ENCODE peak calls at places on chromosomes 11 and 22, in eight cellular contexts. M is GM18507; J is chondrocyte; R is activated CD8-positive, alpha-beta memory T cell treated with anti-CD3 and anti-CD28 coated beads, Interleukin-2, amount 50 U/mL, for 4 hours; H is keratinocyte; U is HTR-8/SVneo; A is stimulated activated CD8-positive, alpha-beta memory T cell treated with anti-CD3 and anti-CD28 coated beads, Interleukin-4, amount 100 ng/mL, for 48 hours; E is hepatic stellate cell. L is an unnamed sample.

GRCh38 chr11:12770966-12771597 is 96.9 kb downstream of the TEAD1 start:
- DNase-seq in R (no peak), M (no peak), U (no peak), H (peak), A (no peak), J (no peak), E (no peak), L (no peak)

GRCh38 chr11:12735262-12735661 is 61.0 kb downstream of the TEAD1 start:
- DNase-seq in R (no peak), A (no peak), H (no peak), E (no peak), U (no peak), M (no peak), J (no peak), L (peak)

GRCh38 chr22:19843857-19844422 is 10.7 kb downstream of the GNB1L start:
- DNase-seq in H (no peak), E (no peak), U (no peak), J (no peak), R (no peak), M (no peak), A (no peak), L (no peak)

GRCh38 chr22:42962295-42963230 is 52.4 kb downstream of the PACSIN2 start:
- DNase-seq in R (no peak), J (no peak), M (no peak), H (no peak), A (no peak), U (no peak), E (no peak), L (no peak)

GRCh38 chr11:133907841-133908241 is 48.9 kb downstream of the IGSF9B start:
- DNase-seq in E (no peak), H (no peak), M (no peak), J (peak), U (no peak), R (no peak), A (no peak), L (no peak)

GRCh38 chr11:129346916-129347315 is 28.7 kb upstream of the BARX2 start:
- DNase-seq in H (no peak), E (no peak), M (no peak), U (no peak), A (no peak), R (no peak), J (no peak), L (no peak)

GRCh38 chr11:79973701-79974626 is 533.1 kb upstream of the TENM4 start:
- DNase-seq in H (no peak), U (peak), E (peak), R (no peak), J (no peak), M (no peak), A (no peak), L (peak)

GRCh38 chr22:47402876-47403525 is 640.6 kb downstream of the TBC1D22A start:
- DNase-seq in H (no peak), U (no peak), E (no peak), J (peak), A (no peak), M (no peak), R (no peak), L (no peak)

GRCh38 chr11:61545341-61545740 is 35.5 kb downstream of the SYT7 start:
- DNase-seq in A (no peak), H (no peak), U (no peak), J (no peak), R (no peak), E (peak), M (peak), L (no peak)

GRCh38 chr22:27628891-27629631 is 172.5 kb downstream of the MN1 start:
- DNase-seq in R (no peak), A (no peak), E (no peak), U (no peak), H (no peak), M (no peak), J (no peak), L (no peak)

GRCh38 chr11:33732176-33732575 is 4.0 kb downstream of the CD59 start:
- DNase-seq in M (no peak), U (no peak), J (no peak), E (no peak), H (no peak), R (no peak), A (no peak), L (no peak)

GRCh38 chr11:64445651-64446050 is 86.7 kb downstream of the RPS6KA4 start:
- DNase-seq in A (no peak), H (no peak), J (no peak), R (no peak), E (no peak), U (no peak), M (no peak), L (no peak)

GRCh38 chr11:112166561-112166960 is 611 bp upstream of the TEX12 start:
- DNase-seq in H (no peak), U (no peak), A (no peak), R (no peak), J (no peak), E (no peak), M (no peak), L (peak)

GRCh38 chr11:8767466-8768142 is 85.0 kb downstream of the RPL27A start:
- DNase-seq in U (peak), M (no peak), H (no peak), J (no peak), A (no peak), R (no peak), E (no peak), L (peak)

GRCh38 chr22:26086359-26086758 is 82.9 kb upstream of the SEZ6L start:
- DNase-seq in U (no peak), J (no peak), H (no peak), M (no peak), R (no peak), A (no peak), E (no peak), L (peak)

GRCh38 chr11:35802221-35802620 is 139.6 kb downstream of the TRIM44 start:
- DNase-seq in A (no peak), M (no peak), R (no peak), U (no peak), J (no peak), E (no peak), H (no peak), L (no peak)

GRCh38 chr22:45422237-45422983 is 8.9 kb downstream of the RIBC2 start:
- DNase-seq in E (no peak), R (no peak), M (no peak), A (peak), H (no peak), J (no peak), U (no peak), L (no peak)

GRCh38 chr11:113356203-113356602 is 31.4 kb upstream of the ANKK1 start:
- DNase-seq in H (no peak), U (no peak), R (no peak), M (no peak), A (no peak), E (no peak), J (no peak), L (no peak)

GRCh38 chr11:35214792-35215193 is 75.8 kb downstream of the CD44 start:
- DNase-seq in M (no peak), U (peak), H (peak), A (peak), E (peak), J (no peak), R (peak), L (peak)

L was measured in AG20443.